ENCODE peak calls at places on chromosome X, in nine cellular contexts. One of them, this sample, is unnamed.
A peak's percentile ranks its signal among the peaks of the same experiment; 100 is the strongest.

GRCh38 chrX:103913356-103914020 is 48.9 kb upstream of the TMSB15B start:
- DNase-seq in NCI-H2107: no peak
- DNase-seq in KG1: no peak
- DNase-seq in iris pigment epithelial cell: peak; percentile 17
- DNase-seq in glutamatergic neuron: no peak
- DNase-seq in GM03348: no peak
- DNase-seq in A673: no peak
- DNase-seq in neural crest cell: no peak
- DNase-seq in fibroblast of the conjunctiva: no peak
- DNase-seq in this sample: no peak

GRCh38 chrX:38798956-38799355 is 2.3 kb upstream of the MID1IP1 start:
- DNase-seq in fibroblast of the conjunctiva: no peak
- DNase-seq in GM03348: peak; percentile 11
- DNase-seq in iris pigment epithelial cell: peak; percentile 65
- DNase-seq in NCI-H2107: no peak
- DNase-seq in neural crest cell: no peak
- DNase-seq in glutamatergic neuron: no peak
- DNase-seq in KG1: no peak
- DNase-seq in A673: no peak
- DNase-seq in this sample: no peak

GRCh38 chrX:119753639-119754257 is 4.6 kb upstream of the SOWAHD start:
- DNase-seq in GM03348: peak; percentile 42
- DNase-seq in iris pigment epithelial cell: peak; percentile 36
- DNase-seq in A673: peak; percentile 78
- DNase-seq in neural crest cell: peak; percentile 6
- DNase-seq in glutamatergic neuron: no peak
- DNase-seq in NCI-H2107: peak; percentile 28
- DNase-seq in fibroblast of the conjunctiva: peak; percentile 21
- DNase-seq in KG1: peak; percentile 28
- DNase-seq in this sample: no peak

GRCh38 chrX:101507372-101507771 is 22.1 kb downstream of the ARMCX4 start:
- DNase-seq in iris pigment epithelial cell: no peak
- DNase-seq in neural crest cell: no peak
- DNase-seq in GM03348: no peak
- DNase-seq in fibroblast of the conjunctiva: no peak
- DNase-seq in glutamatergic neuron: no peak
- DNase-seq in A673: no peak
- DNase-seq in KG1: no peak
- DNase-seq in NCI-H2107: no peak
- DNase-seq in this sample: no peak

GRCh38 chrX:120408168-120408567 is 46.3 kb downstream of the ATP1B4 start:
- DNase-seq in glutamatergic neuron: no peak
- DNase-seq in GM03348: no peak
- DNase-seq in KG1: no peak
- DNase-seq in NCI-H2107: no peak
- DNase-seq in A673: no peak
- DNase-seq in neural crest cell: no peak
- DNase-seq in iris pigment epithelial cell: no peak
- DNase-seq in fibroblast of the conjunctiva: no peak
- DNase-seq in this sample: no peak

GRCh38 chrX:124098089-124098488 is 136.6 kb downstream of the STAG2 start:
- DNase-seq in glutamatergic neuron: no peak
- DNase-seq in GM03348: peak; percentile 33
- DNase-seq in A673: peak; percentile 55
- DNase-seq in fibroblast of the conjunctiva: peak; percentile 38
- DNase-seq in NCI-H2107: no peak
- DNase-seq in neural crest cell: peak; percentile 9
- DNase-seq in KG1: no peak
- DNase-seq in iris pigment epithelial cell: peak; percentile 56
- DNase-seq in this sample: no peak

GRCh38 chrX:125791781-125792180 is 374.3 kb downstream of the DCAF12L2 start:
- DNase-seq in A673: no peak
- DNase-seq in GM03348: no peak
- DNase-seq in fibroblast of the conjunctiva: no peak
- DNase-seq in iris pigment epithelial cell: no peak
- DNase-seq in KG1: no peak
- DNase-seq in NCI-H2107: no peak
- DNase-seq in glutamatergic neuron: no peak
- DNase-seq in neural crest cell: no peak
- DNase-seq in this sample: no peak

GRCh38 chrX:48487362-48487785 is 11.4 kb downstream of the FTSJ1 start:
- DNase-seq in glutamatergic neuron: no peak
- DNase-seq in fibroblast of the conjunctiva: no peak
- DNase-seq in NCI-H2107: no peak
- DNase-seq in neural crest cell: no peak
- DNase-seq in iris pigment epithelial cell: peak; percentile 96
- DNase-seq in GM03348: peak; percentile 56
- DNase-seq in KG1: no peak
- DNase-seq in A673: no peak
- DNase-seq in this sample: no peak

GRCh38 chrX:48890934-48891401 is 6.6 kb downstream of the TIMM17B start:
- DNase-seq in GM03348: peak; percentile 19
- DNase-seq in A673: no peak
- DNase-seq in fibroblast of the conjunctiva: no peak
- DNase-seq in KG1: no peak
- DNase-seq in neural crest cell: no peak
- DNase-seq in glutamatergic neuron: peak; percentile 19
- DNase-seq in iris pigment epithelial cell: no peak
- DNase-seq in NCI-H2107: no peak
- DNase-seq in this sample: no peak

GRCh38 chrX:154313147-154313546 is 17.6 kb downstream of the TKTL1 start:
- DNase-seq in neural crest cell: peak; percentile 24
- DNase-seq in iris pigment epithelial cell: no peak
- DNase-seq in GM03348: no peak
- DNase-seq in glutamatergic neuron: no peak
- DNase-seq in KG1: no peak
- DNase-seq in NCI-H2107: no peak
- DNase-seq in fibroblast of the conjunctiva: no peak
- DNase-seq in A673: no peak
- DNase-seq in this sample: no peak

GRCh38 chrX:9340619-9341304 is 124.1 kb upstream of the TBL1X start:
- DNase-seq in KG1: peak; percentile 24
- DNase-seq in A673: peak; percentile 72
- DNase-seq in NCI-H2107: no peak
- DNase-seq in fibroblast of the conjunctiva: no peak
- DNase-seq in glutamatergic neuron: peak; percentile 28
- DNase-seq in neural crest cell: no peak
- DNase-seq in GM03348: peak; percentile 52
- DNase-seq in iris pigment epithelial cell: peak; percentile 55
- DNase-seq in this sample: no peak

GRCh38 chrX:100410901-100411801 is 1.1 kb upstream of the PCDH19 start:
- DNase-seq in glutamatergic neuron: peak; percentile 43
- DNase-seq in neural crest cell: no peak
- DNase-seq in iris pigment epithelial cell: no peak
- DNase-seq in NCI-H2107: no peak
- DNase-seq in A673: no peak
- DNase-seq in GM03348: no peak
- DNase-seq in KG1: no peak
- DNase-seq in fibroblast of the conjunctiva: no peak
- DNase-seq in this sample: no peak

GRCh38 chrX:50536955-50537354 is 66.3 kb upstream of the DGKK start:
- DNase-seq in neural crest cell: no peak
- DNase-seq in iris pigment epithelial cell: no peak
- DNase-seq in fibroblast of the conjunctiva: no peak
- DNase-seq in glutamatergic neuron: no peak
- DNase-seq in GM03348: no peak
- DNase-seq in A673: no peak
- DNase-seq in KG1: no peak
- DNase-seq in NCI-H2107: no peak
- DNase-seq in this sample: no peak

GRCh38 chrX:41530082-41530481 is 82.9 kb downstream of the NYX start:
- DNase-seq in GM03348: no peak
- DNase-seq in iris pigment epithelial cell: no peak
- DNase-seq in A673: no peak
- DNase-seq in NCI-H2107: no peak
- DNase-seq in neural crest cell: no peak
- DNase-seq in fibroblast of the conjunctiva: no peak
- DNase-seq in glutamatergic neuron: no peak
- DNase-seq in KG1: no peak
- DNase-seq in this sample: no peak

GRCh38 chrX:136767104-136767941 is 13.4 kb downstream of the ARHGEF6 start:
- DNase-seq in NCI-H2107: peak; percentile 64
- DNase-seq in fibroblast of the conjunctiva: peak; percentile 10
- DNase-seq in KG1: peak; percentile 17
- DNase-seq in GM03348: peak; percentile 68
- DNase-seq in A673: peak; percentile 69
- DNase-seq in iris pigment epithelial cell: peak; percentile 30
- DNase-seq in glutamatergic neuron: peak; percentile 70
- DNase-seq in neural crest cell: peak; percentile 37
- DNase-seq in this sample: peak; percentile 11

GRCh38 chrX:96763608-96764007 is 79.0 kb downstream of the DIAPH2 start:
- DNase-seq in neural crest cell: no peak
- DNase-seq in A673: no peak
- DNase-seq in iris pigment epithelial cell: no peak
- DNase-seq in KG1: no peak
- DNase-seq in NCI-H2107: no peak
- DNase-seq in GM03348: no peak
- DNase-seq in glutamatergic neuron: no peak
- DNase-seq in fibroblast of the conjunctiva: no peak
- DNase-seq in this sample: no peak

GRCh38 chrX:20089845-20090244 is 26.9 kb downstream of the MAP7D2 start:
- DNase-seq in A673: no peak
- DNase-seq in KG1: no peak
- DNase-seq in neural crest cell: no peak
- DNase-seq in NCI-H2107: no peak
- DNase-seq in GM03348: no peak
- DNase-seq in fibroblast of the conjunctiva: no peak
- DNase-seq in glutamatergic neuron: no peak
- DNase-seq in iris pigment epithelial cell: no peak
- DNase-seq in this sample: no peak

GRCh38 chrX:48958635-48959094 is 1.3 kb upstream of the OTUD5 start:
- DNase-seq in glutamatergic neuron: peak; percentile 18
- DNase-seq in NCI-H2107: no peak
- DNase-seq in iris pigment epithelial cell: peak; percentile 64
- DNase-seq in KG1: no peak
- DNase-seq in GM03348: peak; percentile 36
- DNase-seq in neural crest cell: no peak
- DNase-seq in fibroblast of the conjunctiva: peak; percentile 24
- DNase-seq in A673: peak; percentile 31
- DNase-seq in this sample: no peak

GRCh38 chrX:133600536-133600935 is 185.2 kb upstream of the GPC4 start:
- DNase-seq in A673: no peak
- DNase-seq in KG1: no peak
- DNase-seq in glutamatergic neuron: no peak
- DNase-seq in neural crest cell: no peak
- DNase-seq in iris pigment epithelial cell: no peak
- DNase-seq in NCI-H2107: no peak
- DNase-seq in GM03348: no peak
- DNase-seq in fibroblast of the conjunctiva: no peak
- DNase-seq in this sample: no peak

GRCh38 chrX:24692305-24692704 is 1.4 kb upstream of the POLA1 start:
- DNase-seq in NCI-H2107: no peak
- DNase-seq in KG1: no peak
- DNase-seq in GM03348: no peak
- DNase-seq in glutamatergic neuron: no peak
- DNase-seq in A673: no peak
- DNase-seq in iris pigment epithelial cell: no peak
- DNase-seq in neural crest cell: no peak
- DNase-seq in fibroblast of the conjunctiva: no peak
- DNase-seq in this sample: no peak

GRCh38 chrX:18883961-18884765 is 99.8 kb downstream of the PHKA2 start:
- DNase-seq in neural crest cell: no peak
- DNase-seq in iris pigment epithelial cell: no peak
- DNase-seq in fibroblast of the conjunctiva: no peak
- DNase-seq in A673: no peak
- DNase-seq in KG1: no peak
- DNase-seq in NCI-H2107: no peak
- DNase-seq in GM03348: no peak
- DNase-seq in glutamatergic neuron: no peak
- DNase-seq in this sample: no peak

GRCh38 chrX:3713225-3713936 is at the start of gene PRKX:
- DNase-seq in KG1: peak; percentile 30
- DNase-seq in GM03348: peak; percentile 84
- DNase-seq in glutamatergic neuron: peak; percentile 63
- DNase-seq in neural crest cell: peak; percentile 57
- DNase-seq in A673: peak; percentile 76
- DNase-seq in NCI-H2107: no peak
- DNase-seq in iris pigment epithelial cell: peak; percentile 59
- DNase-seq in fibroblast of the conjunctiva: no peak
- DNase-seq in this sample: no peak

GRCh38 chrX:131734621-131735020 is 190.7 kb downstream of the OR13H1 start:
- DNase-seq in glutamatergic neuron: no peak
- DNase-seq in iris pigment epithelial cell: peak; percentile 36
- DNase-seq in KG1: no peak
- DNase-seq in A673: no peak
- DNase-seq in NCI-H2107: no peak
- DNase-seq in neural crest cell: no peak
- DNase-seq in fibroblast of the conjunctiva: peak; percentile 84
- DNase-seq in GM03348: no peak
- DNase-seq in this sample: no peak

GRCh38 chrX:130190801-130191200 is 19.0 kb downstream of the RAB33A start:
- DNase-seq in iris pigment epithelial cell: no peak
- DNase-seq in KG1: no peak
- DNase-seq in glutamatergic neuron: no peak
- DNase-seq in NCI-H2107: no peak
- DNase-seq in A673: no peak
- DNase-seq in neural crest cell: no peak
- DNase-seq in fibroblast of the conjunctiva: no peak
- DNase-seq in GM03348: no peak
- DNase-seq in this sample: no peak

GRCh38 chrX:39883664-39884063 is 214.1 kb downstream of the BCOR start:
- DNase-seq in NCI-H2107: no peak
- DNase-seq in fibroblast of the conjunctiva: no peak
- DNase-seq in glutamatergic neuron: no peak
- DNase-seq in iris pigment epithelial cell: no peak
- DNase-seq in neural crest cell: no peak
- DNase-seq in A673: no peak
- DNase-seq in GM03348: no peak
- DNase-seq in KG1: no peak
- DNase-seq in this sample: no peak

GRCh38 chrX:40849906-40850672 is 114.7 kb upstream of the MED14 start:
- DNase-seq in iris pigment epithelial cell: peak; percentile 29
- DNase-seq in neural crest cell: no peak
- DNase-seq in glutamatergic neuron: no peak
- DNase-seq in fibroblast of the conjunctiva: no peak
- DNase-seq in NCI-H2107: no peak
- DNase-seq in GM03348: no peak
- DNase-seq in KG1: no peak
- DNase-seq in A673: no peak
- DNase-seq in this sample: no peak

GRCh38 chrX:17580529-17581155 is 156.7 kb upstream of the SCML1 start:
- DNase-seq in iris pigment epithelial cell: peak; percentile 52
- DNase-seq in GM03348: peak; percentile 61
- DNase-seq in NCI-H2107: no peak
- DNase-seq in A673: peak; percentile 68
- DNase-seq in neural crest cell: no peak
- DNase-seq in KG1: no peak
- DNase-seq in fibroblast of the conjunctiva: peak; percentile 39
- DNase-seq in glutamatergic neuron: no peak
- DNase-seq in this sample: no peak

GRCh38 chrX:6225307-6226052 is 3.2 kb downstream of the NLGN4X start:
- DNase-seq in neural crest cell: no peak
- DNase-seq in fibroblast of the conjunctiva: no peak
- DNase-seq in KG1: no peak
- DNase-seq in NCI-H2107: no peak
- DNase-seq in GM03348: no peak
- DNase-seq in glutamatergic neuron: no peak
- DNase-seq in iris pigment epithelial cell: no peak
- DNase-seq in A673: peak; percentile 69
- DNase-seq in this sample: no peak

GRCh38 chrX:12999422-12999821 is 24.5 kb downstream of the TMSB4X start:
- DNase-seq in glutamatergic neuron: no peak
- DNase-seq in fibroblast of the conjunctiva: no peak
- DNase-seq in NCI-H2107: no peak
- DNase-seq in KG1: no peak
- DNase-seq in A673: peak; percentile 12
- DNase-seq in iris pigment epithelial cell: peak; percentile 50
- DNase-seq in GM03348: no peak
- DNase-seq in neural crest cell: no peak
- DNase-seq in this sample: no peak

GRCh38 chrX:114970806-114971205 is 46.6 kb downstream of the IL13RA2 start:
- DNase-seq in GM03348: no peak
- DNase-seq in KG1: no peak
- DNase-seq in neural crest cell: no peak
- DNase-seq in fibroblast of the conjunctiva: no peak
- DNase-seq in iris pigment epithelial cell: no peak
- DNase-seq in NCI-H2107: no peak
- DNase-seq in glutamatergic neuron: no peak
- DNase-seq in A673: no peak
- DNase-seq in this sample: no peak

GRCh38 chrX:40392599-40392998 is 188.2 kb upstream of the ATP6AP2 start:
- DNase-seq in iris pigment epithelial cell: no peak
- DNase-seq in glutamatergic neuron: no peak
- DNase-seq in fibroblast of the conjunctiva: no peak
- DNase-seq in GM03348: no peak
- DNase-seq in KG1: no peak
- DNase-seq in neural crest cell: no peak
- DNase-seq in A673: no peak
- DNase-seq in NCI-H2107: no peak
- DNase-seq in this sample: no peak

This sample was measured in pulmonary artery endothelial cell.